ENCODE peak calls at places on chromosomes 2 and 18, in five cellular contexts. W, R, Z, H and I are unnamed samples. For H3K27me3, the result is how much of the 10 kb centered on the place peaks cover.

GRCh38 chr2:23487735-23488492 is 102.9 kb downstream of the KLHL29 start:
- DNase-seq in H (no peak), Z (no peak), R (no peak), W (no peak), I (peak)

GRCh38 chr2:9777081-9777480 is 66.2 kb upstream of the TAF1B start:
- DNase-seq in H (no peak), Z (no peak), R (no peak), W (no peak), I (no peak)

GRCh38 chr2:25042321-25043240 is 705 bp downstream of the EFR3B start:
- DNase-seq in Z (peak), R (peak), H (peak), W (peak), I (no peak)

GRCh38 chr2:183079335-183079775 is 808 bp downstream of the DUSP19 start:
- DNase-seq in H (no peak), W (no peak), R (no peak), Z (no peak), I (no peak)

GRCh38 chr2:29747786-29748470 is 173.5 kb downstream of the ALK start:
- DNase-seq in R (no peak), Z (no peak), W (no peak), H (no peak), I (no peak)

GRCh38 chr2:43292851-43293743 is 66.7 kb upstream of the ZFP36L2 start:
- DNase-seq in R (no peak), Z (no peak), W (no peak), H (no peak), I (no peak)

GRCh38 chr18:11674119-11674518 is 14.9 kb upstream of the GNAL start:
- DNase-seq in W (no peak), Z (no peak), R (no peak), H (no peak), I (no peak)

GRCh38 chr2:68292108-68292710 is 27.5 kb downstream of the CNRIP1 start:
- DNase-seq in W (peak), H (no peak), R (peak), Z (peak), I (no peak)

GRCh38 chr2:189018636-189019035 is 44.5 kb downstream of the COL3A1 start:
- DNase-seq in H (no peak), R (no peak), Z (no peak), W (no peak), I (no peak)

GRCh38 chr2:166125557-166125956 is 2.3 kb downstream of the SCN1A start:
- DNase-seq in R (no peak), W (no peak), H (no peak), Z (no peak), I (no peak)

GRCh38 chr2:204343685-204344084 is 201.6 kb upstream of the PARD3B start:
- DNase-seq in H (no peak), W (no peak), R (no peak), Z (no peak), I (no peak)

GRCh38 chr2:88903744-88904353 is 212.4 kb downstream of the RPIA start:
- DNase-seq in W (peak), R (peak), Z (peak), H (no peak), I (peak)

GRCh38 chr2:223494987-223495386 is 107.2 kb downstream of the SCG2 start:
- DNase-seq in H (no peak), W (no peak), R (no peak), Z (no peak), I (no peak)

GRCh38 chr2:75294362-75294761 is 95.0 kb upstream of the TACR1 start:
- DNase-seq in W (no peak), Z (no peak), H (no peak), R (no peak), I (no peak)

GRCh38 chr2:71767663-71768062 is 314.3 kb downstream of the DYSF start:
- DNase-seq in Z (no peak), W (no peak), R (no peak), H (no peak), I (no peak)

GRCh38 chr2:101889460-101890098 is 102.2 kb upstream of the IL1R2 start:
- DNase-seq in H (no peak), W (no peak), Z (no peak), R (no peak), I (no peak)

GRCh38 chr2:44895061-44895460 is 46.4 kb upstream of the SIX3 start:
- DNase-seq in W (no peak), R (no peak), H (no peak), Z (no peak), I (no peak)

GRCh38 chr18:4821801-4822200 is 366.7 kb upstream of the DLGAP1 start:
- DNase-seq in Z (no peak), W (no peak), R (no peak), H (no peak), I (no peak)

GRCh38 chr2:222707689-222708273 is 36.3 kb downstream of the MOGAT1 start:
- DNase-seq in W (no peak), Z (no peak), H (no peak), R (peak), I (no peak)

GRCh38 chr2:165408191-165408590 is 61.3 kb upstream of the CSRNP3 start:
- DNase-seq in R (peak), W (no peak), H (no peak), Z (no peak), I (no peak)

GRCh38 chr2:82675186-82675585 is 1783.9 kb downstream of the SUCLG1 start:
- DNase-seq in H (no peak), W (no peak), Z (no peak), R (peak), I (no peak)

GRCh38 chr18:59783138-59783537 is 85.9 kb upstream of the CCBE1 start:
- DNase-seq in H (no peak), W (no peak), Z (peak), R (peak), I (no peak)

GRCh38 chr2:65129276-65129612 is 662 bp downstream of the RAB1A start:
- DNase-seq in Z (no peak), W (no peak), H (no peak), R (peak), I (no peak)

GRCh38 chr2:66849128-66849527 is 414.2 kb downstream of the MEIS1 start:
- DNase-seq in Z (no peak), R (no peak), H (no peak), W (no peak), I (no peak)

GRCh38 chr2:66854304-66854703 is 419.4 kb downstream of the MEIS1 start:
- DNase-seq in Z (no peak), H (no peak), R (no peak), W (no peak), I (no peak)

GRCh38 chr2:66850406-66850805 is 415.5 kb downstream of the MEIS1 start:
- DNase-seq in H (no peak), W (no peak), Z (peak), R (no peak), I (no peak)

GRCh38 chr2:66853585-66853984 is 418.7 kb downstream of the MEIS1 start:
- DNase-seq in R (no peak), H (peak), W (no peak), Z (no peak), I (no peak)

GRCh38 chr2:66851449-66851872 is 416.5 kb downstream of the MEIS1 start:
- DNase-seq in W (no peak), Z (no peak), R (no peak), H (peak), I (no peak)
- H3K27ac ChIP-seq in W (no peak), Z (no peak), R (no peak), H (no peak), I (no peak)

GRCh38 chr2:118834440-118834810 is 13.0 kb downstream of the EN1 start:
- DNase-seq in Z (peak), R (no peak), H (no peak), W (no peak), I (no peak)
- H3K27me3 ChIP-seq in Z (half or more), R (half or more), H (under half), W (under half), I (half or more)

GRCh38 chr2:237490009-237490804 is 3.2 kb downstream of the MLPH start:
- DNase-seq in W (no peak), H (no peak), R (no peak), Z (peak), I (no peak)

GRCh38 chr2:237487496-237487895 is 445 bp downstream of the MLPH start:
- DNase-seq in W (no peak), Z (no peak), R (no peak), H (no peak), I (no peak)

GRCh38 chr2:237486819-237487448 is at the start of gene MLPH:
- DNase-seq in Z (peak), W (no peak), R (no peak), H (peak), I (no peak)

GRCh38 chr2:237488901-237489860 is 2.1 kb downstream of the MLPH start:
- DNase-seq in W (no peak), Z (no peak), H (no peak), R (no peak), I (no peak)

DNA sequence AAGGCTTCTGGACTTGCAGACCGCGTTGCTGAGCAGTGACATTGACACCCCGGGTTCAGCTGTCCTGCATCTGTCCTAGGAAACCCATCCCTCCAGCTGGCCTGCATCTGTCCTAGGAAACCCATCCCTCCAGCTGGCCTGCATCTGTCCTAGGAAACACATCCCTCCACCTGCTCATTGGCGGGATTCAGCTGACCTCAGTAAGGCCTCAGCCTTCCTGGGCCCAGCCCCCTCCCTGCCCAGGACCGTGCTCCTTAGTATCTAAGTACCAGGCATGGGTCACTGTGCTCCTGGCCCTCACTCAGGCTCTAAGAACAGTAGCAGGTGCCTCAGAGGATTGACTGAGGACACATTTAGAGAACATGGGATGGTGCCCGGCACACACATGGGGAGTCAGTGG is 1.2 kb downstream of the MLPH start:
- DNase-seq in Z (no peak), W (no peak), H (no peak), R (no peak), I (no peak)
- H3K4me3 ChIP-seq in Z (no peak), W (no peak), H (no peak), R (no peak), I (no peak)

GRCh38 chr18:24344509-24344908 is 53.1 kb downstream of the OSBPL1A start:
- DNase-seq in W (no peak), Z (no peak), H (no peak), R (no peak), I (no peak)
- H3K27ac ChIP-seq in W (no peak), Z (no peak), H (no peak), R (no peak), I (no peak)